ENCODE peak calls at places on chromosomes 11 and 22, in nine cellular contexts. One of them, this sample, is unnamed.

GRCh38 chr22:50086526-50086925 is 1.3 kb upstream of the MLC1 start:
- DNase-seq in PC-9: no peak
- DNase-seq in heart right ventricle: no peak
- DNase-seq in DND-41: no peak
- DNase-seq in mammary epithelial cell: no peak
- DNase-seq in ovary: no peak
- DNase-seq in fibroblast of lung: peak; percentile 87
- DNase-seq in BE2C: no peak
- DNase-seq in HCT116: no peak
- DNase-seq in this sample: peak; percentile 6

GRCh38 chr11:11979487-11980117 is 28.8 kb downstream of the DKK3 start:
- DNase-seq in heart right ventricle: peak; percentile 58
- DNase-seq in HCT116: no peak
- DNase-seq in ovary: no peak
- DNase-seq in DND-41: no peak
- DNase-seq in fibroblast of lung: peak; percentile 82
- DNase-seq in BE2C: peak; percentile 71
- DNase-seq in mammary epithelial cell: no peak
- DNase-seq in PC-9: no peak
- DNase-seq in this sample: peak; percentile 73

GRCh38 chr22:38222797-38223119 is 21.0 kb downstream of the MAFF start:
- DNase-seq in ovary: no peak
- DNase-seq in BE2C: no peak
- DNase-seq in HCT116: no peak
- DNase-seq in PC-9: no peak
- DNase-seq in DND-41: no peak
- DNase-seq in fibroblast of lung: no peak
- DNase-seq in heart right ventricle: no peak
- DNase-seq in mammary epithelial cell: peak; percentile 42
- DNase-seq in this sample: no peak

GRCh38 chr22:26547426-26547825 is 35.2 kb upstream of the TFIP11 start:
- DNase-seq in DND-41: peak; percentile 11
- DNase-seq in mammary epithelial cell: peak; percentile 59
- DNase-seq in heart right ventricle: no peak
- DNase-seq in fibroblast of lung: peak; percentile 10
- DNase-seq in PC-9: no peak
- DNase-seq in ovary: no peak
- DNase-seq in HCT116: no peak
- DNase-seq in BE2C: no peak
- DNase-seq in this sample: no peak

GRCh38 chr11:76803811-76804600 is 20.9 kb downstream of the TSKU start:
- DNase-seq in PC-9: no peak
- DNase-seq in mammary epithelial cell: no peak
- DNase-seq in HCT116: no peak
- DNase-seq in fibroblast of lung: peak; percentile 48
- DNase-seq in heart right ventricle: no peak
- DNase-seq in BE2C: no peak
- DNase-seq in ovary: no peak
- DNase-seq in DND-41: peak; percentile 57
- DNase-seq in this sample: no peak

GRCh38 chr22:37781434-37782059 is 26.2 kb upstream of the GCAT start:
- DNase-seq in BE2C: no peak
- DNase-seq in heart right ventricle: no peak
- DNase-seq in DND-41: no peak
- DNase-seq in PC-9: no peak
- DNase-seq in HCT116: no peak
- DNase-seq in fibroblast of lung: no peak
- DNase-seq in ovary: no peak
- DNase-seq in mammary epithelial cell: no peak
- DNase-seq in this sample: no peak

GRCh38 chr11:116976941-116977570 is 121.2 kb downstream of the SIK3 start:
- DNase-seq in DND-41: no peak
- DNase-seq in ovary: no peak
- DNase-seq in BE2C: no peak
- DNase-seq in HCT116: no peak
- DNase-seq in PC-9: no peak
- DNase-seq in fibroblast of lung: peak; percentile 22
- DNase-seq in heart right ventricle: no peak
- DNase-seq in mammary epithelial cell: no peak
- DNase-seq in this sample: no peak

GRCh38 chr11:1568451-1568911 is 3.6 kb downstream of the DUSP8 start:
- DNase-seq in HCT116: no peak
- DNase-seq in fibroblast of lung: no peak
- DNase-seq in mammary epithelial cell: no peak
- DNase-seq in heart right ventricle: no peak
- DNase-seq in ovary: peak; percentile 12
- DNase-seq in DND-41: peak; percentile 35
- DNase-seq in PC-9: no peak
- DNase-seq in BE2C: no peak
- DNase-seq in this sample: no peak

DNA sequence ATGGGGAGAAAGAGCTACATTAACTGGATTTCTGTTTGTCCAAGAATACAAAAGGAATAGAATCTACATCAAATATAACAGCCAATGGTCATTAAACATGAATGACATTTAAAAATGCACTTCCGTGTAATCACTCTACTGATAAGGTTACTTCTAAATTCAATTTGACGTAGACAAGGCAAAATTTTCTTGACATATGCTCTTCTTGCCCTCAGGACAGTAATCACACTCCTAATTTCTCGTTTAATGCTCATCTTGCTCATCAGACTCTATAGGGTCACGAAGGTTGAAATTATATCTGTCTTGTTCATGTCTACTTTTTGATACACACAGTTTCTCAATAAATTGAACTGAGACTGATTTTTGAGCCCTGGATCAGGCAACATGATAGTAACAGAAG is 58.4 kb downstream of the NARS2 start:
- DNase-seq in PC-9: no peak
- DNase-seq in mammary epithelial cell: no peak
- DNase-seq in heart right ventricle: no peak
- DNase-seq in ovary: no peak
- DNase-seq in BE2C: no peak
- DNase-seq in HCT116: no peak
- DNase-seq in DND-41: no peak
- DNase-seq in fibroblast of lung: no peak
- DNase-seq in this sample: no peak
- H3K4me3 ChIP-seq in PC-9: no peak overlapping the region
- H3K4me3 ChIP-seq in mammary epithelial cell: no peak overlapping the region
- H3K4me3 ChIP-seq in heart right ventricle: no peak overlapping the region
- H3K4me3 ChIP-seq in ovary: no peak overlapping the region
- H3K4me3 ChIP-seq in BE2C: no peak overlapping the region
- H3K4me3 ChIP-seq in HCT116: no peak overlapping the region
- H3K4me3 ChIP-seq in DND-41: no peak overlapping the region
- H3K4me3 ChIP-seq in fibroblast of lung: no peak overlapping the region
- H3K4me3 ChIP-seq in this sample: no peak overlapping the region

GRCh38 chr11:10075141-10075540 is 218.9 kb downstream of the SBF2 start:
- DNase-seq in HCT116: no peak
- DNase-seq in ovary: no peak
- DNase-seq in BE2C: no peak
- DNase-seq in heart right ventricle: no peak
- DNase-seq in mammary epithelial cell: no peak
- DNase-seq in fibroblast of lung: no peak
- DNase-seq in PC-9: no peak
- DNase-seq in DND-41: no peak
- DNase-seq in this sample: no peak

GRCh38 chr11:10072142-10072541 is 221.9 kb downstream of the SBF2 start:
- DNase-seq in DND-41: no peak
- DNase-seq in ovary: no peak
- DNase-seq in mammary epithelial cell: no peak
- DNase-seq in fibroblast of lung: peak; percentile 53
- DNase-seq in BE2C: no peak
- DNase-seq in PC-9: no peak
- DNase-seq in heart right ventricle: no peak
- DNase-seq in HCT116: no peak
- DNase-seq in this sample: no peak

GRCh38 chr11:10080134-10080533 is 213.9 kb downstream of the SBF2 start:
- DNase-seq in HCT116: no peak
- DNase-seq in BE2C: no peak
- DNase-seq in mammary epithelial cell: no peak
- DNase-seq in fibroblast of lung: no peak
- DNase-seq in heart right ventricle: no peak
- DNase-seq in ovary: no peak
- DNase-seq in DND-41: no peak
- DNase-seq in PC-9: no peak
- DNase-seq in this sample: no peak

GRCh38 chr11:10072841-10073240 is 221.2 kb downstream of the SBF2 start:
- DNase-seq in ovary: no peak
- DNase-seq in BE2C: no peak
- DNase-seq in HCT116: no peak
- DNase-seq in mammary epithelial cell: peak; percentile 14
- DNase-seq in heart right ventricle: no peak
- DNase-seq in PC-9: no peak
- DNase-seq in fibroblast of lung: peak; percentile 40
- DNase-seq in DND-41: no peak
- DNase-seq in this sample: peak; percentile 24

DNA sequence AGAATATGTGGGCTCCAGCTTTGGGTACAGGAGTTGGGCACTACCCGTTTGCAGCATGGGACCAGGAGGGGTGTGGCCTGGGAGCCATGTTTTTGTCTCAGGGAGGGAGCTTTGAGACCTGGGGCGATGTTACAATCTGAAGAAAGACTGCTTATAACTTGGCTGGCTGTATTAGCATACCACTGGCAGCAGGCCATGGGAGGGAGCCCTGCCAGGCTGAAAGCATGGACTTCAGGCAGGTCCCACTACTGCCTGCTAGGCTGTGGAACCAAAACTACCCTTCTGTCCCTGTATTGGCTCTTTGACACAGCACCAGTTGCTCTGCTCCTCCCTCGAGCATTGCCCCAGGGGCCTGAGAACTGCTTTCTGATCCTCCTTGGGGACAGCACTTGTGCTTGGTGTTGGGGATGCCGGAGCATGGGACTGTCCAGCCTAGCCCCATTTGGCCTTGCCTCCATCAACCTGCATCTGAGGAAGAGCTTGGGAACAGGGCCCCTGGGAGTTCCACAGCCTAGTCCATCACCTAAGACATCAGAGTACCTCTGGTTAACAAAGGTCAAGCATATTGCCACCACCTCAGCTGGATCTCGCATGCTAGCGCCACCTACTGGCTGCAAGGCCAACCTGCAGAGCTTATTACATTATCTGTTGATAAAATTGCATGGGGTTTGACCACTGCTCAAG is 217.4 kb downstream of the SBF2 start:
- DNase-seq in PC-9: no peak
- DNase-seq in ovary: peak; percentile 65
- DNase-seq in mammary epithelial cell: peak; percentile 6
- DNase-seq in fibroblast of lung: peak; percentile 36
- DNase-seq in HCT116: peak; percentile 19
- DNase-seq in BE2C: peak; percentile 39
- DNase-seq in heart right ventricle: peak; percentile 54
- DNase-seq in DND-41: no peak
- DNase-seq in this sample: peak; percentile 6
- TF ChIP-seq CTCF in PC-9: peak; percentile 77
- TF ChIP-seq CTCF in ovary: no peak
- TF ChIP-seq CTCF in mammary epithelial cell: peak; percentile 72
- TF ChIP-seq CTCF in fibroblast of lung: peak; percentile 46
- TF ChIP-seq CTCF in HCT116: peak; percentile 27
- TF ChIP-seq CTCF in BE2C: peak; percentile 68
- TF ChIP-seq CTCF in heart right ventricle: peak; percentile 16
- TF ChIP-seq CTCF in DND-41: peak; percentile 66
- TF ChIP-seq CTCF in this sample: peak; percentile 82

GRCh38 chr11:9577551-9577950 is 4.1 kb downstream of the WEE1 start:
- DNase-seq in BE2C: no peak
- DNase-seq in fibroblast of lung: peak; percentile 59
- DNase-seq in heart right ventricle: no peak
- DNase-seq in PC-9: no peak
- DNase-seq in HCT116: no peak
- DNase-seq in mammary epithelial cell: peak; percentile 58
- DNase-seq in DND-41: no peak
- DNase-seq in ovary: no peak
- DNase-seq in this sample: peak; percentile 36

GRCh38 chr11:9577032-9577431 is 3.6 kb downstream of the WEE1 start:
- DNase-seq in mammary epithelial cell: peak; percentile 66
- DNase-seq in PC-9: no peak
- DNase-seq in DND-41: no peak
- DNase-seq in ovary: no peak
- DNase-seq in HCT116: no peak
- DNase-seq in fibroblast of lung: peak; percentile 69
- DNase-seq in BE2C: no peak
- DNase-seq in heart right ventricle: no peak
- DNase-seq in this sample: peak; percentile 52

GRCh38 chr11:9575531-9576240 is 2.2 kb downstream of the WEE1 start:
- DNase-seq in ovary: no peak
- DNase-seq in fibroblast of lung: peak; percentile 48
- DNase-seq in mammary epithelial cell: peak; percentile 32
- DNase-seq in HCT116: no peak
- DNase-seq in BE2C: no peak
- DNase-seq in heart right ventricle: no peak
- DNase-seq in DND-41: no peak
- DNase-seq in PC-9: no peak
- DNase-seq in this sample: no peak

GRCh38 chr11:9580894-9581293 is 7.4 kb downstream of the WEE1 start:
- DNase-seq in DND-41: no peak
- DNase-seq in BE2C: no peak
- DNase-seq in PC-9: no peak
- DNase-seq in ovary: no peak
- DNase-seq in HCT116: no peak
- DNase-seq in mammary epithelial cell: no peak
- DNase-seq in fibroblast of lung: no peak
- DNase-seq in heart right ventricle: no peak
- DNase-seq in this sample: no peak

DNA sequence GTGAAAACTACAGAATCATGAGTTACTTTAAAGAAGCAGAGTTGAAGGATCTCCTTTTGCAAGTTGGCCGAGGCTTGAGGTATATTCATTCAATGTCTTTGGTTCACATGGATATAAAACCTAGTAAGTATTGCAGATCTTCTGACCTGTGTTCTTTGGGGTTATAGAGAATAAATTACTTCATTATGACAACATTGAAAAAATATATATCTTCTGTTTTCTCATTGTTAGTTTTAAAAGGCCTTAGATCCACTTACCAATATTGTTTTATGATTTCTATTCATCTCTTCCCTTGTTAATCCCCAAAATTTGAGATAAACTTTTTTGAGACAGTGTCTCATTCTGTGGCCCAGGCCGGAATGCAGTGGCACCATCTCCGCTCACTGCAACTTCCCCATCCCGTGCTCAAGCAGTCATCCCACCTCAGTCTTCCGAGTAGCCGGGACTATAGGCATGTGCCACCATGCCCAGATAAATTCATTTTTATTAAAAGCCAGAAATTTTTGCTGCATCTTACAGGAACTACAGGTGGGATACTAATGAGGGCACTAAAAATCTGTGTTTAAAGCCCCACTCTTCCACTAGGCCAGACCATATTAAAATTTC is 8.2 kb downstream of the WEE1 start:
- DNase-seq in fibroblast of lung: no peak
- DNase-seq in DND-41: no peak
- DNase-seq in heart right ventricle: no peak
- DNase-seq in HCT116: no peak
- DNase-seq in PC-9: no peak
- DNase-seq in mammary epithelial cell: no peak
- DNase-seq in BE2C: no peak
- DNase-seq in ovary: no peak
- DNase-seq in this sample: no peak
- H3K36me3 ChIP-seq in fibroblast of lung: peaks cover 12% of the 10 kb centered on the region
- H3K36me3 ChIP-seq in DND-41: peaks cover 95% of the 10 kb centered on the region
- H3K36me3 ChIP-seq in heart right ventricle: peaks cover 96% of the 10 kb centered on the region
- H3K36me3 ChIP-seq in HCT116: peaks cover 91% of the 10 kb centered on the region
- H3K36me3 ChIP-seq in PC-9: peaks cover 54% of the 10 kb centered on the region
- H3K36me3 ChIP-seq in mammary epithelial cell: peaks cover 58% of the 10 kb centered on the region
- H3K36me3 ChIP-seq in BE2C: peaks cover 81% of the 10 kb centered on the region
- H3K36me3 ChIP-seq in ovary: no peaks in the 10 kb centered on the region
- H3K36me3 ChIP-seq in this sample: peaks cover 61% of the 10 kb centered on the region

GRCh38 chr11:5597953-5598352 is 1.5 kb downstream of the TRIM6 start:
- DNase-seq in HCT116: no peak
- DNase-seq in BE2C: no peak
- DNase-seq in mammary epithelial cell: no peak
- DNase-seq in PC-9: no peak
- DNase-seq in DND-41: no peak
- DNase-seq in ovary: no peak
- DNase-seq in heart right ventricle: no peak
- DNase-seq in fibroblast of lung: peak; percentile 27
- DNase-seq in this sample: no peak
- H3K4me3 ChIP-seq in HCT116: no peak overlapping the region
- H3K4me3 ChIP-seq in BE2C: no peak overlapping the region
- H3K4me3 ChIP-seq in mammary epithelial cell: no peak overlapping the region
- H3K4me3 ChIP-seq in PC-9: peak overlapping the region; percentile 72
- H3K4me3 ChIP-seq in DND-41: no peak overlapping the region
- H3K4me3 ChIP-seq in ovary: no peak overlapping the region
- H3K4me3 ChIP-seq in heart right ventricle: no peak overlapping the region
- H3K4me3 ChIP-seq in fibroblast of lung: no peak overlapping the region
- H3K4me3 ChIP-seq in this sample: no peak overlapping the region

This sample was measured in brain microvascular endothelial cell.